ENCODE peak calls at places on chromosome 7, in four cellular contexts. One of them, this sample, is unnamed.
A peak's percentile ranks its signal among the peaks of the same experiment; 100 is the strongest.

GRCh38 chr7:14825909-14826308 is 76.6 kb downstream of the DGKB start:
- DNase-seq in cardiac muscle cell: no peak
- DNase-seq in right lobe of liver: no peak
- DNase-seq in GM12865: no peak
- DNase-seq in this sample: no peak

GRCh38 chr7:114879554-114879953 is 42.3 kb upstream of the MDFIC start:
- DNase-seq in cardiac muscle cell: no peak
- DNase-seq in GM12865: no peak
- DNase-seq in right lobe of liver: no peak
- DNase-seq in this sample: no peak

GRCh38 chr7:128323489-128324362 is 20.0 kb downstream of the RBM28 start:
- DNase-seq in cardiac muscle cell: peak; percentile 6
- DNase-seq in GM12865: no peak
- DNase-seq in right lobe of liver: no peak
- DNase-seq in this sample: no peak

GRCh38 chr7:115297651-115298050 is 375.8 kb downstream of the MDFIC start:
- DNase-seq in cardiac muscle cell: peak; percentile 62
- DNase-seq in right lobe of liver: no peak
- DNase-seq in GM12865: no peak
- DNase-seq in this sample: no peak

GRCh38 chr7:50696810-50697582 is 85.7 kb downstream of the GRB10 start:
- DNase-seq in right lobe of liver: no peak
- DNase-seq in cardiac muscle cell: peak; percentile 20
- DNase-seq in GM12865: no peak
- DNase-seq in this sample: no peak

GRCh38 chr7:155840909-155841308 is 28.6 kb upstream of the SHH start:
- DNase-seq in cardiac muscle cell: no peak
- DNase-seq in GM12865: no peak
- DNase-seq in right lobe of liver: no peak
- DNase-seq in this sample: no peak

GRCh38 chr7:154304740-154305679 is 252.8 kb downstream of the DPP6 start:
- DNase-seq in GM12865: no peak
- DNase-seq in right lobe of liver: no peak
- DNase-seq in cardiac muscle cell: no peak
- DNase-seq in this sample: peak; percentile 34

GRCh38 chr7:122305475-122306319 is 1.1 kb upstream of the FEZF1 start:
- DNase-seq in cardiac muscle cell: no peak
- DNase-seq in right lobe of liver: peak; percentile 18
- DNase-seq in GM12865: no peak
- DNase-seq in this sample: no peak

GRCh38 chr7:94509879-94510581 is 421 bp downstream of the CASD1 start:
- DNase-seq in right lobe of liver: peak; percentile 75
- DNase-seq in GM12865: peak; percentile 86
- DNase-seq in cardiac muscle cell: peak; percentile 71
- DNase-seq in this sample: peak; percentile 54
- TF ChIP-seq CTCF in right lobe of liver: peak; percentile 8
- TF ChIP-seq CTCF in GM12865: no peak
- TF ChIP-seq CTCF in cardiac muscle cell: peak; percentile 35
- TF ChIP-seq CTCF in this sample: peak; percentile 28

DNA sequence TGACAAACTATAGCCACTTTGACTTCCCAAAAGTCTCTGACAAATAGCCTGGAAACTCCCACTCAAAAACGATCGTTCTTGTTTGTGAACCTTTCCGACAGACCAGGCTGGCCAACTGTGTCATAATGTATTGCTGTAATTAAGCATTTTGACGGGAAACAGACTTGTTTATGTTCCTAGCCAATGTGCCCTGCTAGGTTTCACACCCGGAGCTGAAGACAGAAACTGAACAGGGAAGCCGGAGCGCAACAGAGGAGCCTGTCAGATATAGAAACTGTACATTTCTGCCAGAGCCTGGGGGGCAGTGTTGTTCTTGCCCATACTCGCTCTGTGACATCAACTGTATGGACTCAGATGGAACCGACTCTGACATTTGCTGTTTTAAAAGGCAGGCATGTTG is 55.3 kb upstream of the C7orf33 start:
- DNase-seq in right lobe of liver: no peak
- DNase-seq in GM12865: peak; percentile 34
- DNase-seq in cardiac muscle cell: peak; percentile 52
- DNase-seq in this sample: no peak
- TF ChIP-seq CTCF in right lobe of liver: no peak
- TF ChIP-seq CTCF in GM12865: no peak
- TF ChIP-seq CTCF in cardiac muscle cell: peak; percentile 21
- TF ChIP-seq CTCF in this sample: no peak

GRCh38 chr7:102286237-102287081 is at the start of gene SH2B2:
- DNase-seq in right lobe of liver: peak; percentile 81
- DNase-seq in GM12865: peak; percentile 79
- DNase-seq in cardiac muscle cell: peak; percentile 77
- DNase-seq in this sample: peak; percentile 47

GRCh38 chr7:102287465-102288146 is 938 bp downstream of the SH2B2 start:
- DNase-seq in right lobe of liver: peak; percentile 58
- DNase-seq in GM12865: peak; percentile 70
- DNase-seq in cardiac muscle cell: peak; percentile 12
- DNase-seq in this sample: no peak

GRCh38 chr7:102287082-102287464 is 405 bp downstream of the SH2B2 start:
- DNase-seq in cardiac muscle cell: no peak
- DNase-seq in GM12865: no peak
- DNase-seq in right lobe of liver: peak; percentile 38
- DNase-seq in this sample: no peak

GRCh38 chr7:102289051-102289450 is 2.4 kb downstream of the SH2B2 start:
- DNase-seq in GM12865: peak; percentile 73
- DNase-seq in cardiac muscle cell: no peak
- DNase-seq in right lobe of liver: no peak
- DNase-seq in this sample: no peak

GRCh38 chr7:102288285-102288930 is 1.7 kb downstream of the SH2B2 start:
- DNase-seq in right lobe of liver: no peak
- DNase-seq in GM12865: peak; percentile 73
- DNase-seq in cardiac muscle cell: no peak
- DNase-seq in this sample: no peak
- TF ChIP-seq CTCF in right lobe of liver: no peak
- TF ChIP-seq CTCF in GM12865: peak; percentile 32
- TF ChIP-seq CTCF in cardiac muscle cell: no peak
- TF ChIP-seq CTCF in this sample: no peak

DNA sequence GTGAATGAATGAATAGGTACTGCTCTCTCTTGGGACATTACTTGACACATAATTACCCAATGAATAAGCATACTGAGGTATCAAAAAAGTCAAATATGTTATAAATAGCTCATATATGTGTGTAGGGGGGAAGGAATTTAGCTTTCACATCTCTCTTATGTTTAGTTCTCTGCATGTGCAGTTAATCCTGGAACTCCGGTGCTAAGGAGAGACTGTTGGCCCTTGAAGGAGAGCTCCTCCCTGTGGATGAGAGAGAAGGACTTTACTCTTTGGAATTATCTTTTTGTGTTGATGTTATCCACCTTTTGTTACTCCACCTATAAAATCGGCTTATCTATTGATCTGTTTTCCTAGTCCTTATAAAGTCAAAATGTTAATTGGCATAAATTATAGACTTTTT is 1.2 kb downstream of the CFTR start:
- DNase-seq in right lobe of liver: no peak
- DNase-seq in GM12865: no peak
- DNase-seq in cardiac muscle cell: no peak
- DNase-seq in this sample: no peak
- TF ChIP-seq CTCF in right lobe of liver: no peak
- TF ChIP-seq CTCF in GM12865: no peak
- TF ChIP-seq CTCF in cardiac muscle cell: no peak
- TF ChIP-seq CTCF in this sample: no peak

DNA sequence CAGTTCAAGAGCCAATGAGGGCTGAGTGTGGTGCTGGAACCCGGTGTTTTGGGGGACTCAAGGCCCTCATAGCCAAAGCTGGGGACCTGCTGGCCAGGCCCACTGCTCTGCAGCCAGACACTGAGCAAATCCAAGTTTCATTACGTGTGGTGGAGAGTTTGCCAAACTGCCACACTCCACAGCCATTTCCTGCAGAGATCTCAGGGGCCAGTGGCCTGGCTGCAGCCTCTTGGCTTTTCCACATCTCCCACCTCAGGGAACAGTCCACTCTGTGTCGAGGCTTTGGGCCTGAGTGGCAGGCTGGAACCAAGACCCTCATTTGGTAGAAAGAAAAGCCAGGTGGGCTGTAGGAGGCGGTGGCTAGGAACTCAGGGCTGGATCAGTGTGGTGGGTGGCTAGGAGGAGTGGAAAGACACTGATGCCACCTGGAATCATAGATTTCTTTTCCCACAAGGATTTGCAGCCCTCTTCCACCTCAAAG is 3.2 kb downstream of the HOXA11 start:
- DNase-seq in GM12865: no peak
- DNase-seq in right lobe of liver: no peak
- DNase-seq in cardiac muscle cell: no peak
- DNase-seq in this sample: no peak
- TF ChIP-seq CTCF in GM12865: no peak
- TF ChIP-seq CTCF in right lobe of liver: no peak
- TF ChIP-seq CTCF in cardiac muscle cell: no peak
- TF ChIP-seq CTCF in this sample: no peak

GRCh38 chr7:27860800-27861199 is 120.8 kb downstream of the TAX1BP1 start:
- DNase-seq in GM12865: no peak
- DNase-seq in cardiac muscle cell: no peak
- DNase-seq in right lobe of liver: no peak
- DNase-seq in this sample: no peak
- TF ChIP-seq CTCF in GM12865: no peak
- TF ChIP-seq CTCF in cardiac muscle cell: no peak
- TF ChIP-seq CTCF in right lobe of liver: no peak
- TF ChIP-seq CTCF in this sample: no peak

GRCh38 chr7:18119985-18120384 is 92.3 kb upstream of the PRPS1L1 start:
- DNase-seq in GM12865: no peak
- DNase-seq in right lobe of liver: no peak
- DNase-seq in cardiac muscle cell: peak; percentile 26
- DNase-seq in this sample: no peak
- TF ChIP-seq CTCF in GM12865: peak; percentile 12
- TF ChIP-seq CTCF in right lobe of liver: no peak
- TF ChIP-seq CTCF in cardiac muscle cell: peak; percentile 31
- TF ChIP-seq CTCF in this sample: peak; percentile 41

GRCh38 chr7:21767300-21767900 is 178.3 kb downstream of the CDCA7L start:
- DNase-seq in right lobe of liver: peak; percentile 33
- DNase-seq in GM12865: peak; percentile 91
- DNase-seq in cardiac muscle cell: peak; percentile 61
- DNase-seq in this sample: peak; percentile 40
- TF ChIP-seq CTCF in right lobe of liver: peak; percentile 92
- TF ChIP-seq CTCF in GM12865: peak; percentile 73
- TF ChIP-seq CTCF in cardiac muscle cell: peak; percentile 39
- TF ChIP-seq CTCF in this sample: peak; percentile 77